ENCODE peak calls at places on chromosomes 16 and 17, in seven cellular contexts. I is kidney; P is A549; R is CD8-positive, alpha-beta memory T cell; Q is iPS DF 6.9; G is uterus; M is SJSA1. K is an unnamed sample.

GRCh38 chr16:51994597-51994996 is 552.3 kb downstream of the TOX3 start:
- DNase-seq in R (no peak), Q (no peak), P (no peak), M (peak; percentile 46), I (peak; percentile 89), G (no peak), K (no peak)

GRCh38 chr17:1703063-1703462 is 7.1 kb downstream of the TLCD2 start:
- DNase-seq in I (no peak), G (no peak), R (no peak), M (peak; percentile 90), Q (no peak), P (no peak), K (no peak)

GRCh38 chr17:36183001-36183810 is 6.8 kb upstream of the TBC1D3B start:
- DNase-seq in Q (no peak), P (peak; percentile 68), R (peak; percentile 66), G (peak; percentile 9), M (peak; percentile 60), I (peak; percentile 81), K (no peak)

GRCh38 chr17:78343433-78344201 is 16.3 kb downstream of the SOCS3 start:
- DNase-seq in G (no peak), R (peak; percentile 86), Q (no peak), M (no peak), I (peak; percentile 94), P (no peak), K (peak; percentile 67)

GRCh38 chr16:4987580-4988374 is 29.6 kb downstream of the SEC14L5 start:
- DNase-seq in I (peak; percentile 66), M (no peak), R (no peak), G (no peak), Q (no peak), P (peak; percentile 37), K (no peak)

GRCh38 chr16:29674188-29674587 is 4.8 kb upstream of the QPRT start:
- DNase-seq in Q (no peak), M (no peak), R (no peak), G (peak; percentile 80), P (no peak), I (peak; percentile 81), K (no peak)

GRCh38 chr17:82081966-82082365 is 16.1 kb downstream of the FASN start:
- DNase-seq in R (no peak), M (no peak), G (no peak), I (no peak), Q (no peak), P (no peak), K (no peak)

GRCh38 chr17:32302037-32302436 is 36.4 kb downstream of the RHBDL3 start:
- DNase-seq in P (no peak), Q (no peak), M (no peak), I (no peak), G (no peak), R (no peak), K (no peak)

GRCh38 chr16:84537431-84538151 is 33.1 kb upstream of the MEAK7 start:
- DNase-seq in G (no peak), R (no peak), Q (no peak), I (no peak), P (no peak), M (no peak), K (no peak)

GRCh38 chr16:85286066-85286712 is 173.9 kb upstream of the CIBAR2 start:
- DNase-seq in P (no peak), G (peak; percentile 46), M (no peak), I (no peak), Q (no peak), R (no peak), K (no peak)

GRCh38 chr16:86566601-86566965 is at the start of gene FOXC2:
- DNase-seq in I (peak; percentile 97), R (peak; percentile 50), Q (no peak), P (peak; percentile 49), M (peak; percentile 96), G (peak; percentile 67), K (no peak)

GRCh38 chr16:56748191-56748590 is 18.3 kb downstream of the NUP93 start:
- DNase-seq in R (no peak), I (no peak), P (no peak), G (no peak), M (no peak), Q (no peak), K (no peak)

GRCh38 chr17:20948984-20949777 is 93.6 kb downstream of the USP22 start:
- DNase-seq in Q (no peak), I (no peak), R (no peak), M (no peak), P (no peak), G (no peak), K (no peak)

GRCh38 chr17:67442787-67443624 is 65.9 kb downstream of the PITPNC1 start:
- DNase-seq in I (no peak), M (no peak), G (peak; percentile 20), R (no peak), Q (no peak), P (no peak), K (no peak)

GRCh38 chr17:50276588-50277356 is 2.5 kb downstream of the TMEM92 start:
- DNase-seq in M (no peak), Q (no peak), G (no peak), R (no peak), P (no peak), I (peak; percentile 6), K (no peak)

GRCh38 chr17:7307686-7308624 is 527 bp downstream of the EIF5A start:
- DNase-seq in P (peak; percentile 52), I (peak; percentile 92), G (peak; percentile 52), R (peak; percentile 81), M (no peak), Q (no peak), K (peak; percentile 48)

GRCh38 chr16:58119509-58119845 is 9.7 kb downstream of the CFAP20 start:
- DNase-seq in G (no peak), I (no peak), Q (no peak), P (no peak), M (no peak), R (no peak), K (no peak)

GRCh38 chr16:28623172-28623711 is 13.4 kb upstream of the SULT1A1 start:
- DNase-seq in R (peak; percentile 75), P (no peak), M (peak; percentile 22), Q (no peak), G (no peak), I (peak; percentile 85), K (peak; percentile 35)

GRCh38 chr16:22347100-22347820 is 27.2 kb downstream of the CDR2 start:
- DNase-seq in I (no peak), Q (no peak), P (no peak), R (no peak), G (no peak), M (no peak), K (no peak)

GRCh38 chr17:67431210-67432015 is 54.3 kb downstream of the PITPNC1 start:
- DNase-seq in G (no peak), Q (no peak), M (no peak), I (no peak), R (no peak), P (peak; percentile 45), K (no peak)

GRCh38 chr17:8680850-8681174 is 50.3 kb upstream of the MYH10 start:
- DNase-seq in G (no peak), Q (no peak), R (no peak), M (no peak), I (no peak), P (no peak), K (no peak)
- H3K27ac ChIP-seq in G (peak overlapping the region; percentile 73), Q (no peak overlapping the region), R (no peak overlapping the region), M (peak overlapping the region; percentile 52), I (no peak overlapping the region), P (no peak overlapping the region), K (no peak overlapping the region)

DNA sequence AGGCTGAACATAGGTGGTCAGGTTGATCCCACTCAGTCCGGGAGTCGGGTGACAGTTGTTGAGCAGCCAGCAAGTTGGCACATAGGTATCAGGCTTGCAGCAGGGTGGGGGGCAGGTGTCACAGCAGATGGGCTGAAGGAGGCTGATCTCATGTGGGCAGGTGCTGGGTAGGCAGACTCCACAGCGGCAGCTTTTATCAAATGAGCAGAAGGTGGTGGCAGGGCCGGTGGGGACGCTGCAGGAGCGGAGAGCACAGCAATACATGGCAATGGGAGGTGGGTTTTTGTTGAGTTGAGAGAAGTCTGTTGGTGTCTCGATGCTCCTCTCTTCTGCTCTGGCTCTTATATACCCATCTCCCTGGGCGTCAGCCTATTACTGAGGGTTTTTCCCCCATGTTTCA is at the start of gene KRTAP3-1:
- DNase-seq in P (no peak), R (no peak), I (no peak), M (no peak), Q (no peak), G (no peak), K (no peak)
- H3K4me3 ChIP-seq in P (no peak within 1 kb of the TSS), R (no peak within 1 kb of the TSS), I (no peak within 1 kb of the TSS), M (no peak within 1 kb of the TSS), Q (no peak within 1 kb of the TSS), G (no peak within 1 kb of the TSS), K (no peak within 1 kb of the TSS)

DNA sequence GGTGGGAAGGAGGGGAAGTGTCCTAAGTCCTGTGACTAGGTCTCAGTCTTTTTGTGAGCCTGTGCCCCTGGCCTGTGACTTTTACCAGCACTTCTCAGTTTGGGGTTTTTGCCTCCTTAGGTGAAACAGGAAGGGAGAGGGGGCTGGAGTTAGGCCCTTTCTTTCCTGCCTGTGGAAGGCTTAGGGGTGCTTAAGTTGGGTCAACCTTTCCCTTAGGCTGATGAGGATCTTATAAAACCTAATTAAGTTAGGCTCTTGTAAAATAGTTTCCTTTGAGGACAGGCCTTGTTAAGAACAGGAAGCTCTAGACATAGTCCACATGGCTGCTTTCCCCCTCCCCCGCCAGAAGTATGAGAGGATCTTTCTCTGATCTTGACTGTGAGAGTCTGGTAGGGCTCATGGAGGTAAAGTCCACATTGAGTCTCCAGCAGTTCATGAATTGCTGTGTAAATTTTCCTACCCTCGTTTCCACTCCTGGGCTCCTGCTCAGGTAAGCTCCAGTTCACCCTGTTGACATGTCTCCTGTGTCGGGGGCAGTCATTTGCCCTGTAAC is 17.0 kb upstream of the DNASE1 start:
- DNase-seq in Q (no peak), G (no peak), I (no peak), M (no peak), R (no peak), P (no peak), K (no peak)
- H3K27ac ChIP-seq in Q (no peak overlapping the region), G (no peak overlapping the region), I (no peak overlapping the region), M (no peak overlapping the region), R (no peak overlapping the region), P (no peak overlapping the region), K (no peak overlapping the region)

DNA sequence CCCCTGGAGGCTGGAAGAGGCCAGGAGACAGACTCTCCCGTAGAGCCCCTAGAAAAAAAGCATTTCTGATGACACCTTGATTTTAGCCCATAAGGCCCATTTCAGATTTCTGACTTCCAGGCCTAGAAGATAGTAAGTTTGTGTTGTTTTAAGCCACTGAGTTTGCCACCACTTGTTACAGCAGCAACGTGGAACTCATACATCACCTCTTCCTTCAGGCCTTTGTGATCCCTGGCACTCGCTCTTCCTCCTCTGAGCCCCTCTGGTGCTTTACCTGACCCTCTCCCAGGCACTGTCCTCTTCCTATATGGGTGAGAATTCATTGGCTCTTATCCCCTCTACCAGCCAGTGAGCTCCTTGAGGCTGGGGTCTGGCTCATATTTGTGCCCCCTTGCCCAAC is 18.7 kb upstream of the KRT19 start:
- DNase-seq in Q (no peak), I (no peak), M (no peak), G (no peak), R (no peak), P (no peak), K (no peak)
- H3K4me3 ChIP-seq in Q (no peak overlapping the region), I (no peak overlapping the region), M (no peak overlapping the region), G (no peak overlapping the region), R (no peak overlapping the region), P (no peak overlapping the region), K (no peak overlapping the region)

GRCh38 chr16:3007059-3007956 is 5.4 kb upstream of the CLDN9 start:
- DNase-seq in G (no peak), Q (no peak), M (no peak), P (no peak), I (no peak), R (no peak), K (no peak)
- H3K27ac ChIP-seq in G (no peak overlapping the region), Q (peak overlapping the region; percentile 34), M (no peak overlapping the region), P (no peak overlapping the region), I (no peak overlapping the region), R (peak overlapping the region; percentile 60), K (no peak overlapping the region)